ENCODE peak calls at places on chromosomes 13 and 19, in four cellular contexts. R is heart right ventricle, X is H9, G is A172. O is an unnamed sample.

GRCh38 chr19:1401138-1401888 is at the start of gene GAMT:
- DNase-seq in R (peak), X (no peak), G (no peak), O (peak)

GRCh38 chr19:58466089-58466759 is 656 bp upstream of the ZNF324 start:
- DNase-seq in R (no peak), X (no peak), G (no peak), O (no peak)

GRCh38 chr13:90533866-90534265 is 813.6 kb upstream of the MIR17HG start:
- DNase-seq in R (no peak), X (no peak), G (no peak), O (no peak)

GRCh38 chr19:45952691-45953505 is 20.8 kb downstream of the NOVA2 start:
- DNase-seq in R (peak), X (peak), G (no peak), O (peak)

GRCh38 chr19:15249912-15250634 is 17.8 kb upstream of the EPHX3 start:
- DNase-seq in R (peak), X (no peak), G (peak), O (peak)

GRCh38 chr19:4970558-4971423 is 1.9 kb downstream of the KDM4B start:
- DNase-seq in R (peak), X (no peak), G (no peak), O (no peak)

GRCh38 chr13:32330438-32330837 is 15.1 kb downstream of the BRCA2 start:
- DNase-seq in R (no peak), X (no peak), G (peak), O (peak)

GRCh38 chr19:6108721-6109633 is 1.3 kb downstream of the RFX2 start:
- DNase-seq in R (peak), X (peak), G (peak), O (peak)

GRCh38 chr19:1986357-1987162 is 29.0 kb downstream of the BTBD2 start:
- DNase-seq in R (no peak), X (peak), G (no peak), O (no peak)

GRCh38 chr13:73179906-73180305 is 121.1 kb downstream of the KLF5 start:
- DNase-seq in R (no peak), X (no peak), G (no peak), O (peak)

GRCh38 chr19:782195-783043 is 14.8 kb upstream of the PTBP1 start:
- DNase-seq in R (no peak), X (peak), G (peak), O (peak)

GRCh38 chr19:43652546-43652874 is 12.9 kb upstream of the CADM4 start:
- DNase-seq in R (no peak), X (no peak), G (no peak), O (no peak)

GRCh38 chr19:2477141-2477710 is 1.3 kb downstream of the GADD45B start:
- DNase-seq in R (peak), X (no peak), G (peak), O (no peak)

GRCh38 chr13:71613347-71613746 is 253.7 kb downstream of the DACH1 start:
- DNase-seq in R (no peak), X (no peak), G (no peak), O (no peak)

GRCh38 chr13:20847298-20847697 is 55.2 kb downstream of the XPO4 start:
- DNase-seq in R (no peak), X (no peak), G (no peak), O (no peak)

O was measured in fibroblast of gingiva.